ENCODE peak calls at places on chromosome 1, in four cellular contexts. B, X, D and C are unnamed samples.

GRCh38 chr1:157532569-157532968 is 19.7 kb downstream of the FCRL5 start:
- DNase-seq in X (no peak), B (no peak), D (no peak), C (no peak)

GRCh38 chr1:207808322-207808705 is 56.5 kb downstream of the CD46 start:
- DNase-seq in X (no peak), B (no peak), D (no peak), C (no peak)

GRCh38 chr1:25955553-25955952 is 42.3 kb downstream of the PAFAH2 start:
- DNase-seq in X (no peak), D (no peak), B (no peak), C (no peak)

GRCh38 chr1:170494369-170494768 is 37.6 kb upstream of the GORAB start:
- DNase-seq in X (no peak), B (no peak), D (peak; percentile 56), C (no peak)

GRCh38 chr1:204578867-204579664 is 62.9 kb downstream of the MDM4 start:
- DNase-seq in B (peak; percentile 19), X (no peak), D (peak; percentile 27), C (no peak)

GRCh38 chr1:178819123-178819522 is 51.8 kb downstream of the ANGPTL1 start:
- DNase-seq in B (no peak), X (no peak), D (no peak), C (no peak)

GRCh38 chr1:3443759-3444697 is 10.4 kb upstream of the ARHGEF16 start:
- DNase-seq in D (no peak), B (no peak), X (no peak), C (no peak)

GRCh38 chr1:167795810-167796740 is 74.3 kb downstream of the MPZL1 start:
- DNase-seq in X (no peak), D (no peak), B (no peak), C (no peak)

GRCh38 chr1:25692560-25692959 is 76.0 kb downstream of the MAN1C1 start:
- DNase-seq in X (no peak), D (no peak), B (no peak), C (no peak)

GRCh38 chr1:203534526-203534925 is 40.6 kb downstream of the OPTC start:
- DNase-seq in X (no peak), D (no peak), B (no peak), C (peak; percentile 40)

GRCh38 chr1:44405804-44406743 is 1.0 kb downstream of the RNF220 start:
- DNase-seq in B (no peak), X (peak; percentile 81), D (no peak), C (no peak)

GRCh38 chr1:202230061-202230938 is 36.7 kb downstream of the LGR6 start:
- DNase-seq in X (no peak), D (no peak), B (no peak), C (no peak)

GRCh38 chr1:2556277-2557145 is at the start of gene TNFRSF14:
- DNase-seq in B (peak; percentile 54), X (no peak), D (peak; percentile 84), C (no peak)

GRCh38 chr1:224175615-224176014 is 7.4 kb upstream of the DEGS1 start:
- DNase-seq in X (no peak), B (no peak), D (no peak), C (no peak)

GRCh38 chr1:29324202-29324601 is 87.9 kb downstream of the PTPRU start:
- DNase-seq in D (no peak), B (no peak), X (no peak), C (no peak)

GRCh38 chr1:229643996-229644748 is 18.1 kb downstream of the URB2 start:
- DNase-seq in X (peak; percentile 54), D (no peak), B (no peak), C (no peak)

GRCh38 chr1:116889417-116889816 is 20.3 kb upstream of the PTGFRN start:
- DNase-seq in B (no peak), D (no peak), X (no peak), C (no peak)

GRCh38 chr1:56627019-56627635 is 18.0 kb upstream of the PRKAA2 start:
- DNase-seq in B (no peak), D (no peak), X (no peak), C (no peak)

GRCh38 chr1:2966435-2966834 is 54.8 kb upstream of the ACTRT2 start:
- DNase-seq in D (no peak), B (no peak), X (no peak), C (no peak)

GRCh38 chr1:210361665-210362064 is 33.0 kb downstream of the HHAT start:
- DNase-seq in B (no peak), X (no peak), D (no peak), C (no peak)

GRCh38 chr1:97368296-97368695 is 552.5 kb downstream of the DPYD start:
- DNase-seq in X (no peak), B (no peak), D (no peak), C (no peak)

GRCh38 chr1:87155648-87156047 is 173.0 kb upstream of the LMO4 start:
- DNase-seq in B (no peak), X (no peak), D (no peak), C (no peak)

GRCh38 chr1:56578664-56578962 is 750 bp downstream of the PLPP3 start:
- DNase-seq in D (no peak), B (no peak), X (no peak), C (no peak)

GRCh38 chr1:176243746-176244145 is 36.7 kb upstream of the COP1 start:
- DNase-seq in X (no peak), D (no peak), B (no peak), C (no peak)

DNA sequence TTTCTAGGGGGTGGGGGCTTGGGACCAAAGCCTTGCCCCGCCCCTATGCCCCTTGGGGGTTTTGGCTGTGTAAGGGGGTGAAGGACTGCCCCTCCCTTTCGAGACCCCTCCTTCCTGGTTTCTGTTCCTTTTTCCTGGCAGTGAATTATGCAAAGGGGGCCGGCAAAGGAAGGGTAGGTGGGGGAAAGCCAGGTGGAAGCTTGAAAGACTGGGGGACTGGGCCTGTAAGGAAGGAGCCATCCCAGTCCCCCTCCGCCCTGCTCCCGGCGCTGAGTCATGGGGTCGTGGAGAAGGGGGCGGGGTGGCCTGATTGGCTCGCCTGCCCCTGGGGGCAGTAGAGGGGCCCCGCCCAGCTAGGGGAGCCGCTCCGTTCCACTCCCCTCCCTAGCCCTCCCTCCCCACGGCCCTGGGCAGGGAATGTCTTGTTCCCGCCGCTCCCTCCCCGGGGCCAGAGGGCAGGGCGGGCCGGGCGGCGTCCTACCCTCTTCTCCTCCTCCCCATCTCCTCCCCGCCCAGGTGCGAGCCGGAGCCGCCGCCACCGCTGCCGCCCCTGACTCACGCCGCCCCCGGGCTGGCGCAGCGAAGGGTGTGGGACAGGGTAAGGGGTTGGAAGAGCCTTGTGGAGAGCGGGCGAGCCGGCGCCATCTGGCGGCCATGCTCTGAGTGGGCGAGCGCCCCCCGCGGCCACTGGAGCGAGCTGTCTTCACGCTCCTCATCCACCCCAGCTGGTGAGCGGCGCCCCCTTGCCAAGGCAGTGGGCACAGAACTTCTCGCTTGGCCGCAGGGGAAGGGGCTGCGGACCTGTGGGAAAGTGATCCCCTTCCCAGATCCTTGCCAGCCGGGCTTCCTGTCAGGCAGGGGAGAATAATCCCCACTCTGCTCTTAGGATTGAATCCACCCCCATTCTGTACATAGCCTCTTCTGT is 14.7 kb downstream of the ZBTB7B start:
- DNase-seq in D (peak; percentile 96), X (peak; percentile 95), B (peak; percentile 78), C (peak; percentile 97)
- H3K4me3 ChIP-seq in D (peak overlapping the region; percentile 37), X (peak overlapping the region; percentile 38), B (peak overlapping the region; percentile 36), C (peak overlapping the region; percentile 59)

DNA sequence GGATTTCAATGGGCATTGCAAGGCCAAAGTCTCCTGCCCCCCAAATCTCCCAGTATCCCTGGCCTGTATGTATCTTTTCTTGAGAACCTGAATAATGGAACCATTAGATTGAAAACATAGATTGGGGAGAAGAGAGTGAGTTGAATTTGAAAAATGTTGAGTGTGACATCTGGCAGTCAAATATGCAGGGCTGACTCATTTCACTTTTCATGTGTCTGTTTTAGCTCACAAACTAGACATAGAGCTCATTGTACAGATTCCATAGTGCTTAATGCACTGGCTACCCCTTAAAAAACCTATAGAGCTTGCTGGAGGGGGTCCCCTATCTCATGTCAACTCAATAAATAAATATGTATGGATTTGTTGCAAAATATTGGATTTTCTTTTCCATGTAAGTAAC is 30.8 kb downstream of the DDR2 start:
- DNase-seq in X (no peak), B (no peak), D (no peak), C (no peak)
- H3K4me1 ChIP-seq in X (peaks cover 4% of the 10 kb centered on the region), B (no peaks in the 10 kb centered on the region), D (no peaks in the 10 kb centered on the region), C (no peaks in the 10 kb centered on the region)

DNA sequence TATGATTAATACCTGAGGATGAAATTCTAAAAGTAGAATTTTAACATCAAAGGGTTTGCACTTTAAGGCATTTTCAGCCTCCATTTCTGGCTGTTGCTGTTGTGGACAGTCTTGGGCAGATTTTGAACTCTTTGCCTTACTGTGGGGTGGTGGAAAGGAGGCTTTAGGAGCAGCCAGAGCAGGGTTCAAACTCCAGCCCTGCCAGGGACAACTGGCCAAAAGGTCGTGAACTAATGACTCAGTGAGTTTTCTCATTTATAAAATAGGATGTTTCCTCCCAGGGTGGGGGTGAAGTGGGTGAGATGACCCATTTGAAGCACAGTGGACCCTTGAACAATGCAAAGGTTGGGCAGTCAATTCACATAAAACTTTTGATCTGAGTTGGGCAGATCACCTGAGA is 36.7 kb downstream of the MAPKAPK2 start:
- DNase-seq in D (no peak), X (no peak), B (no peak), C (no peak)
- H3K27ac ChIP-seq in D (no peak overlapping the region), X (no peak overlapping the region), B (no peak overlapping the region), C (no peak overlapping the region)

GRCh38 chr1:185961664-185962063 is 227.5 kb downstream of the HMCN1 start:
- DNase-seq in B (no peak), D (no peak), X (no peak), C (no peak)
- H3K4me3 ChIP-seq in B (no peak overlapping the region), D (no peak overlapping the region), X (no peak overlapping the region), C (no peak overlapping the region)

DNA sequence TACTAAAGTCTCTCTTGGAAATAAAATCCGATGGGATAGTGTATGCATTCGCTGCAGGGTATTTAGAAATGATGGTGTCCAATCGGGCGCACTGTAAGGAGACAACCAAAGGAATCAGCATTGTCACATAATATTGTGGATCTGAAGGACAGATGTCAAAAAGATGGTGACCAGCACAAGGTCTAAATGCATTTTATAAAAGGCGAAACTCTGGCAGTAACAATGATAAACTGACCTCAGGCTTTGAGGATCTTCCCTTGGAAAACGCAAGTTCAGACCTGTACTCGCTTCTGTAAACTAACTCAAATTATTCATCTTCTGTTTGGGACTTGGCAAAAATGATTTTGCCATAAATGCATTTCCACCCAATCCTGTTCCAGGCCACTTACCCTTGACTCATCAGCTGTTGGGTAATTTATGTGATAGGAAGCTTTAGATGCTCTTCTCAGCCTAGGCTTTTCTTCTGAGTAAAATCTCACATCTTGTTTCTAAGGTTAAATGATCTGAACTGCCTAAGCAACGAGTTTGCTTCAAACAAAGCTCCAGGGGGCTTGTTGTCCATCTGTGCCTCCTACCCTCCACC is 33.8 kb downstream of the STPG1 start:
- DNase-seq in B (no peak), X (no peak), D (peak; percentile 7), C (peak; percentile 15)
- H3K4me1 ChIP-seq in B (no peaks in the 10 kb centered on the region), X (peaks cover 38% of the 10 kb centered on the region), D (peaks cover 9% of the 10 kb centered on the region), C (no peaks in the 10 kb centered on the region)

DNA sequence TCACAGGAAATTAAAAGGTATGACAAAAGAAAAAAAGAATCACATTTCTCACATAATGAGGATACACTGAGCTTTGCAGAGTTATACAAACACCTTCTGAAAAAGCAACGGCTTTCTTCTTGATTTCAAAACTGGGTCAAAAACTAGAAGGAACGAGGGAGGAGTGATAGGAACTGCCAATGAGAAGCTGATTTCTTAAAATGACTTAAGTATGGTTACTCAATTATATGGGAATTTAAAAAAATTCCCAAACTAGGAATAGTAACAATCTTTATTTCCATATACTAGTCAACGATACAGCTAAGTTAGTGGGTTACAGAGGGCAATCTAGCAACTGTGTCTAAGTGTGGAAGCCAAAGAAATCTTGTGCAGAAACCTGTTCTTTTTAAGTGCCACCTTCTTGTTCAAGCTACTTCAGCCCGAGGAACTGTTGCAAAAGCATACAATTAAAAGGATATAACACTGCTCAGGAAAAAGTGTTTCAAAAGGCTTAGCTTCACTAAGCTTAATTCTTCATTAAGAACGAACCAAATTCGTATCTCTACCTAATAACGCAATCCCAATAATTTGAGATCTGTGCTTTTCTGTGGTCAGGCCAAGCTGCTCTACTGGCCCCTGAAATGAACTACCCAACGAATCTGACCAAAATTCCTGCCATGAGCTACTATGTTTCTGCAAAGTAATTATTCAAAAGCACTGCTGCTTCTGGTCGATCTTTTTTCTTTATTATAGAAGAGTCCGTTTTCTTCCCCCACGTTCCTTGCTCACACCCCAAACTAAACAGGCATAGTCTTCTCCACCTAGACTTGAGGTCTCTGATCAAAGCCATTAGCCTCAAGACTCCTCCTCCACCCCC is 1.9 kb downstream of the USP24 start:
- DNase-seq in X (no peak), B (no peak), D (no peak), C (no peak)
- H3K27ac ChIP-seq in X (peak overlapping the region; percentile 98), B (peak overlapping the region; percentile 97), D (no peak overlapping the region), C (peak overlapping the region; percentile 96)